ENCODE peak calls at places on chromosomes 3 and 15, in ten cellular contexts. H is NCI-H2107; L is right cardiac atrium; G is activated CD8-positive, alpha-beta memory T cell treated with anti-CD3 and anti-CD28 coated beads, Interleukin-2, amount 50 U/mL, for 4 hours; Q is neural crest cell; Y is CD8-positive, alpha-beta memory T cell; W is retina; S is stimulated activated CD4-positive, alpha-beta T cell treated with anti-CD3 and anti-CD28 coated beads, Interleukin-2, amount 100 ng/mL, for 48 hours; J is ACHN; T is T-helper 2 cell. M is an unnamed sample.

GRCh38 chr3:122021811-122022401 is at the start of gene ILDR1:
- DNase-seq in H (peak), Y (no peak), T (no peak), L (no peak), G (no peak), W (peak), Q (no peak), S (no peak), J (no peak), M (no peak)

GRCh38 chr3:73766599-73767378 is 142.0 kb upstream of the PDZRN3 start:
- DNase-seq in Y (no peak), G (no peak), W (peak), T (no peak), S (no peak), J (no peak), Q (no peak), H (no peak), L (peak), M (peak)

GRCh38 chr3:48119495-48120193 is 68.6 kb downstream of the CDC25A start:
- DNase-seq in W (no peak), S (no peak), Y (no peak), G (no peak), Q (no peak), H (no peak), L (peak), J (no peak), T (no peak), M (peak)

GRCh38 chr3:16136042-16136441 is 38.4 kb upstream of the GALNT15 start:
- DNase-seq in Q (no peak), W (no peak), G (no peak), T (no peak), S (no peak), H (no peak), L (no peak), J (no peak), Y (no peak), M (peak)

GRCh38 chr3:116102037-116102436 is 343.2 kb downstream of the LSAMP start:
- DNase-seq in Q (no peak), Y (no peak), W (no peak), S (no peak), J (no peak), L (no peak), T (no peak), G (no peak), H (no peak), M (peak)

GRCh38 chr15:51879555-51879954 is 50.1 kb downstream of the TMOD3 start:
- DNase-seq in T (no peak), J (no peak), G (no peak), W (no peak), Y (no peak), S (no peak), H (no peak), L (no peak), Q (no peak), M (peak)

GRCh38 chr3:182149594-182149993 is 437.9 kb downstream of the SOX2 start:
- DNase-seq in Q (no peak), L (no peak), G (no peak), J (no peak), S (no peak), Y (no peak), W (no peak), H (no peak), T (no peak), M (no peak)

GRCh38 chr15:95304116-95304873 is 1026.2 kb upstream of the NR2F2 start:
- DNase-seq in J (no peak), G (no peak), Y (no peak), T (no peak), Q (no peak), L (no peak), W (no peak), S (no peak), H (no peak), M (peak)

GRCh38 chr15:90774731-90775521 is 57.8 kb downstream of the BLM start:
- DNase-seq in S (no peak), J (peak), W (no peak), H (no peak), T (no peak), Y (no peak), G (no peak), L (no peak), Q (no peak), M (peak)

GRCh38 chr15:75053748-75054125 is 30.3 kb downstream of the PPCDC start:
- DNase-seq in J (no peak), Q (no peak), G (no peak), T (no peak), S (no peak), W (no peak), H (no peak), L (no peak), Y (no peak), M (no peak)

GRCh38 chr15:100788080-100788730 is 91.4 kb upstream of the ALDH1A3 start:
- DNase-seq in W (no peak), J (no peak), L (no peak), S (no peak), H (no peak), G (no peak), Y (no peak), Q (no peak), T (no peak), M (no peak)

GRCh38 chr3:186427627-186428026 is 65.6 kb upstream of the DGKG start:
- DNase-seq in S (no peak), L (peak), Q (no peak), W (no peak), J (no peak), H (peak), T (no peak), G (no peak), Y (no peak), M (no peak)

GRCh38 chr15:61564785-61565184 is 335.7 kb upstream of the RORA start:
- DNase-seq in W (no peak), T (no peak), Q (no peak), J (no peak), H (no peak), S (no peak), Y (no peak), G (no peak), L (no peak), M (no peak)

GRCh38 chr3:123552768-123553167 is 32.1 kb downstream of the HACD2 start:
- DNase-seq in H (no peak), T (no peak), G (no peak), S (no peak), L (no peak), W (no peak), J (no peak), Y (no peak), Q (no peak), M (no peak)

GRCh38 chr3:106610362-106610997 is 741.7 kb upstream of the CBLB start:
- DNase-seq in T (no peak), H (no peak), J (no peak), L (no peak), G (no peak), W (no peak), Q (no peak), Y (no peak), S (no peak), M (peak)

GRCh38 chr3:168511428-168512014 is 415.8 kb upstream of the GOLIM4 start:
- DNase-seq in J (peak), S (no peak), T (no peak), G (no peak), Y (no peak), H (no peak), W (no peak), L (no peak), Q (no peak), M (peak)

GRCh38 chr3:50913279-50913678 is 238.6 kb downstream of the DOCK3 start:
- DNase-seq in H (no peak), S (no peak), T (no peak), G (no peak), L (no peak), W (no peak), J (no peak), Y (no peak), Q (no peak), M (no peak)

GRCh38 chr15:54884312-54884711 is 312.4 kb downstream of the RSL24D1 start:
- DNase-seq in G (no peak), S (no peak), H (no peak), Q (no peak), T (no peak), J (no peak), W (no peak), Y (no peak), L (no peak), M (no peak)

GRCh38 chr15:32042269-32042996 is 12.1 kb downstream of the CHRNA7 start:
- DNase-seq in H (no peak), T (no peak), Q (no peak), J (peak), W (no peak), G (no peak), Y (no peak), L (no peak), S (no peak), M (no peak)

GRCh38 chr3:23387286-23387918 is 184.3 kb downstream of the UBE2E2 start:
- DNase-seq in H (no peak), W (no peak), Q (no peak), L (no peak), T (no peak), G (no peak), Y (no peak), J (no peak), S (no peak), M (no peak)

GRCh38 chr3:46010519-46011113 is 15.0 kb upstream of the FYCO1 start:
- DNase-seq in T (no peak), Q (no peak), L (no peak), W (no peak), Y (no peak), S (no peak), G (no peak), J (no peak), H (no peak), M (no peak)

GRCh38 chr3:142952272-142953193 is 10.9 kb downstream of the PAQR9 start:
- DNase-seq in Q (no peak), W (no peak), L (no peak), T (no peak), H (no peak), J (no peak), S (no peak), Y (no peak), G (no peak), M (no peak)

GRCh38 chr3:97510795-97511194 is 253.8 kb upstream of the ARL6 start:
- DNase-seq in H (no peak), Q (no peak), L (no peak), G (no peak), W (no peak), Y (no peak), S (no peak), T (no peak), J (no peak), M (no peak)

GRCh38 chr15:90819850-90820249 is 48.5 kb upstream of the FURIN start:
- DNase-seq in Y (no peak), T (no peak), G (no peak), H (no peak), L (no peak), Q (no peak), S (no peak), J (no peak), W (no peak), M (no peak)

GRCh38 chr3:175088981-175089380 is 229.8 kb downstream of the NAALADL2 start:
- DNase-seq in T (no peak), S (no peak), W (peak), J (no peak), Y (no peak), Q (no peak), G (no peak), L (no peak), H (no peak), M (no peak)

GRCh38 chr15:77738441-77739437 is 106.0 kb upstream of the LINGO1 start:
- DNase-seq in G (no peak), Y (no peak), W (peak), L (no peak), H (peak), S (no peak), Q (no peak), T (no peak), J (no peak), M (no peak)

GRCh38 chr3:63662500-63662899 is 10.0 kb downstream of the SNTN start:
- DNase-seq in S (no peak), T (no peak), H (no peak), L (no peak), Y (no peak), W (no peak), Q (no peak), G (no peak), J (no peak), M (no peak)

GRCh38 chr15:39508536-39508935 is 72.3 kb upstream of the THBS1 start:
- DNase-seq in S (no peak), G (no peak), Y (no peak), H (no peak), J (no peak), W (no peak), Q (no peak), T (no peak), L (no peak), M (no peak)

GRCh38 chr15:77144492-77145070 is 73.7 kb upstream of the TSPAN3 start:
- DNase-seq in L (no peak), G (no peak), T (no peak), Q (no peak), J (peak), H (no peak), W (no peak), Y (no peak), S (no peak), M (peak)

GRCh38 chr15:47573673-47574072 is 143.6 kb upstream of the SEMA6D start:
- DNase-seq in Y (no peak), S (no peak), Q (no peak), T (no peak), G (no peak), J (no peak), W (no peak), L (no peak), H (no peak), M (no peak)

GRCh38 chr3:149593416-149594160 is 64.2 kb downstream of the WWTR1 start:
- DNase-seq in Q (no peak), J (no peak), T (no peak), G (no peak), H (no peak), L (no peak), Y (no peak), S (no peak), W (no peak), M (no peak)

GRCh38 chr15:69648215-69648614 is 195.6 kb downstream of the RPLP1 start:
- DNase-seq in L (no peak), W (peak), Q (no peak), T (no peak), J (no peak), S (no peak), H (no peak), Y (no peak), G (no peak), M (no peak)

GRCh38 chr15:52383100-52383588 is 87.5 kb upstream of the MYO5C start:
- DNase-seq in S (no peak), W (no peak), H (no peak), G (no peak), J (no peak), Y (no peak), Q (no peak), L (no peak), T (no peak), M (peak)

GRCh38 chr15:78617131-78617915 is 3.5 kb downstream of the CHRNA3 start:
- DNase-seq in Q (no peak), Y (no peak), J (no peak), G (no peak), S (no peak), T (no peak), H (no peak), L (no peak), W (peak), M (no peak)

GRCh38 chr3:25151497-25151896 is 276.6 kb upstream of the RARB start:
- DNase-seq in Q (no peak), S (no peak), G (no peak), H (no peak), W (no peak), J (no peak), L (no peak), T (no peak), Y (no peak), M (peak)

M was measured in fibroblast of pulmonary artery.